ENCODE peak calls at places on chromosomes 3 and 15, in seven cellular contexts. R, V, W, H, N, A and X are unnamed samples.

GRCh38 chr3:13020159-13020558 is 53.1 kb downstream of the IQSEC1 start:
- DNase-seq in R (no peak), V (no peak), W (no peak), H (no peak), N (no peak), A (no peak), X (no peak)

GRCh38 chr3:158559504-158559903 is 11.5 kb upstream of the MLF1 start:
- DNase-seq in R (no peak), V (no peak), W (no peak), H (no peak), N (no peak), A (no peak), X (no peak)

GRCh38 chr15:63186065-63186464 is 3.3 kb upstream of the RAB8B start:
- DNase-seq in R (no peak), V (no peak), W (no peak), H (no peak), N (no peak), A (no peak), X (no peak)

GRCh38 chr15:76258460-76258859 is 52.8 kb downstream of the ETFA start:
- DNase-seq in R (no peak), V (no peak), W (no peak), H (no peak), N (no peak), A (no peak), X (no peak)

GRCh38 chr15:79154491-79155182 is 64.1 kb upstream of the RASGRF1 start:
- DNase-seq in R (no peak), V (no peak), W (no peak), H (no peak), N (no peak), A (no peak), X (no peak)

GRCh38 chr15:63835211-63835568 is 1.4 kb upstream of the HERC1 start:
- DNase-seq in R (no peak), V (no peak), W (no peak), H (no peak), N (no peak), A (no peak), X (no peak)

GRCh38 chr3:177523991-177524438 is 326.7 kb upstream of the TBL1XR1 start:
- DNase-seq in R (no peak), V (no peak), W (no peak), H (no peak), N (no peak), A (no peak), X (no peak)

GRCh38 chr15:63938486-63939061 is 104.8 kb upstream of the HERC1 start:
- DNase-seq in R (no peak), V (no peak), W (no peak), H (no peak), N (no peak), A (peak), X (no peak)

GRCh38 chr3:63966007-63966406 is 53.8 kb upstream of the SCAANT1 start:
- DNase-seq in R (no peak), V (no peak), W (no peak), H (no peak), N (no peak), A (no peak), X (no peak)

GRCh38 chr15:23384371-23384770 is 29.8 kb downstream of the GOLGA8S start:
- DNase-seq in R (peak), V (no peak), W (no peak), H (no peak), N (no peak), A (no peak), X (no peak)

GRCh38 chr15:62165029-62165792 is at the start of gene C2CD4B:
- DNase-seq in R (no peak), V (peak), W (no peak), H (peak), N (no peak), A (peak), X (peak)

GRCh38 chr3:151199569-151200438 is 3.2 kb downstream of the GPR171 start:
- DNase-seq in R (no peak), V (no peak), W (no peak), H (no peak), N (no peak), A (no peak), X (no peak)

GRCh38 chr3:144189044-144189443 is 217.4 kb downstream of the DIPK2A start:
- DNase-seq in R (no peak), V (no peak), W (no peak), H (no peak), N (no peak), A (no peak), X (no peak)

DNA sequence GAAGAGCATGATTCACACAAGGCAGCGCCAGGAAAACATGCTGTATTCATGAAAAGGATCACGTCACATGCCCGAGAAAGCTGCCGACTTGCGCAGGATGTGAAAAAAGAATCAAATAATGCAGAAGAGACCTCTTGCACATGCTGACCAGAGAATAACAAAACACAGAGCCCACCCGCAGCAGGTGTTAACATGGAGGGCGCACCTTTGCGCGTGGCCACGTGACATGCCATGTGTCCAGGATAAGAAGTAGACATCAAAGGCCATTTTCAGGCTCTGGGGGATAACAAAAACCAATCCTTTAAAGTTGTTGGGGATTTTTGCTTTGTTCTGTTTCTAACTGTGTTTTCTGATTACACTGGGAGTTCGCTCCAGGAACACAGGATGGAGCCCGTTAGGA is 1332.8 kb downstream of the ZPLD1 start:
- DNase-seq in R (no peak), V (no peak), W (no peak), H (no peak), N (no peak), A (no peak), X (no peak)
- TF ChIP-seq CTCF in R (no peak), V (no peak), W (no peak), H (no peak), N (no peak), A (no peak), X (no peak)

GRCh38 chr3:14126017-14126902 is 1.4 kb downstream of the TMEM43 start:
- DNase-seq in R (no peak), V (no peak), W (no peak), H (no peak), N (no peak), A (no peak), X (no peak)

GRCh38 chr3:14125193-14126016 is 553 bp downstream of the TMEM43 start:
- DNase-seq in R (peak), V (peak), W (peak), H (peak), N (peak), A (peak), X (peak)

GRCh38 chr3:14124223-14124614 is 451 bp downstream of the CHCHD4 start:
- DNase-seq in R (peak), V (peak), W (no peak), H (peak), N (no peak), A (peak), X (peak)

GRCh38 chr3:14123308-14124222 is 1.1 kb downstream of the CHCHD4 start:
- DNase-seq in R (no peak), V (no peak), W (no peak), H (no peak), N (no peak), A (no peak), X (no peak)

DNA sequence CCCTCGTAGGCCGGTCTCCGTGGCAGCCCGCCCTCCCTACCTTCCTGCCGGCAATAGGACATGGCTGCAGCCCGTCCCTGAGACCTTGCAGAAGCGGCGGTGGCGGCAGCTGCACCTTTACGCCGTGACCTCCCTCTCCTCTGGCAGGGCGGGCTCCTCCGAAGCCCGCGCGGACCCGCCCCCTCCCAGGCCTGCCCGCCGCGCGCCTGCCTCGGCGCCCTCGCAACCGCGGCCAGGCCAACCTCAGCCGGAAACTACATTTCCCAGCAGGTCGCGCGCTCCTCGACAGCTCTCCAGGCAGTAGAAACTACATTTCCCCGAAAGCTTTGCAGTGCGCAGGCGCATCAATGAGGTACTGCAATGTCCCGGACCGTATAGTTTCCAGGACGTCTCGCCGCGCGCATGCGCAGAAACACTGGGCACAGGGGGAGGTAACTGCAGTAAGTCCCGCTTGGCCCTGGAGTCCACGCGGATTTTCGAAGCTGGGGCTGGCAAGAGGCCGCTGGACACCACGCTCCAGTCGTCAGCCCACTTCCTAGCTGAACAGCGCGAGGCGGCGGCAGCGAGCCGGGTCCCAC is at the start of the genes CHCHD4 and TMEM43:
- DNase-seq in R (peak), V (peak), W (peak), H (peak), N (peak), A (peak), X (peak)
- TF ChIP-seq CTCF in R (peak), V (no peak), W (no peak), H (no peak), N (peak), A (no peak), X (no peak)

DNA sequence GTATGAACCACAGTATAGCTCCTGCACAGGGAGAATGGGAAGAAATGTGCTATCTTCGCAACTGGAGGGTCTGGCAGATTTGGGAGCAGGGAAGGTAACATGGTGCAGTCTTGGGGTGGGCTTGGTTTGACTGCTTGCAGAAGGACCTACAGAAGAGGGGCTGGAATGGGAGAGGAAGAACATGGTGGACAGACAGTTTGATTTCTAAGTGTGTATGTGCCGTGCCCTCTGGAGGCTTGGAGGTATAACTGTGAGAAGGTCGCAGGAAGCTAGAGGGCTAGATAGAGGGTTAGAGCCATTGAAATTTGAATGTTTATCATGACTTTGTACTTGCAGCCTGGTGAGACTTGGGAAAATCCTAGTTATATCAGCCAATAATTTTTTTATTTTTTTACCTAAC is 169.2 kb downstream of the SQOR start:
- DNase-seq in R (no peak), V (no peak), W (no peak), H (no peak), N (no peak), A (no peak), X (no peak)
- TF ChIP-seq CTCF in R (no peak), V (no peak), W (no peak), H (no peak), N (no peak), A (no peak), X (no peak)

GRCh38 chr3:23926736-23927135 is 9.8 kb downstream of the RPL15 start:
- DNase-seq in R (no peak), V (no peak), W (no peak), H (no peak), N (no peak), A (no peak), X (no peak)
- TF ChIP-seq CTCF in R (no peak), V (no peak), W (peak), H (no peak), N (no peak), A (no peak), X (no peak)

GRCh38 chr15:39804026-39804425 is 21.4 kb upstream of the FSIP1 start:
- DNase-seq in R (no peak), V (no peak), W (no peak), H (peak), N (no peak), A (no peak), X (no peak)

GRCh38 chr15:39803016-39803415 is 20.4 kb upstream of the FSIP1 start:
- DNase-seq in R (no peak), V (no peak), W (no peak), H (no peak), N (no peak), A (no peak), X (no peak)

GRCh38 chr15:39799552-39800011 is 16.9 kb upstream of the FSIP1 start:
- DNase-seq in R (no peak), V (no peak), W (no peak), H (no peak), N (no peak), A (no peak), X (no peak)

GRCh38 chr15:39798382-39798781 is 15.7 kb upstream of the FSIP1 start:
- DNase-seq in R (no peak), V (no peak), W (no peak), H (no peak), N (no peak), A (no peak), X (no peak)

GRCh38 chr15:39801641-39802309 is 19.1 kb upstream of the FSIP1 start:
- DNase-seq in R (no peak), V (no peak), W (peak), H (peak), N (no peak), A (peak), X (peak)
- TF ChIP-seq CTCF in R (peak), V (no peak), W (peak), H (peak), N (no peak), A (peak), X (peak)

DNA sequence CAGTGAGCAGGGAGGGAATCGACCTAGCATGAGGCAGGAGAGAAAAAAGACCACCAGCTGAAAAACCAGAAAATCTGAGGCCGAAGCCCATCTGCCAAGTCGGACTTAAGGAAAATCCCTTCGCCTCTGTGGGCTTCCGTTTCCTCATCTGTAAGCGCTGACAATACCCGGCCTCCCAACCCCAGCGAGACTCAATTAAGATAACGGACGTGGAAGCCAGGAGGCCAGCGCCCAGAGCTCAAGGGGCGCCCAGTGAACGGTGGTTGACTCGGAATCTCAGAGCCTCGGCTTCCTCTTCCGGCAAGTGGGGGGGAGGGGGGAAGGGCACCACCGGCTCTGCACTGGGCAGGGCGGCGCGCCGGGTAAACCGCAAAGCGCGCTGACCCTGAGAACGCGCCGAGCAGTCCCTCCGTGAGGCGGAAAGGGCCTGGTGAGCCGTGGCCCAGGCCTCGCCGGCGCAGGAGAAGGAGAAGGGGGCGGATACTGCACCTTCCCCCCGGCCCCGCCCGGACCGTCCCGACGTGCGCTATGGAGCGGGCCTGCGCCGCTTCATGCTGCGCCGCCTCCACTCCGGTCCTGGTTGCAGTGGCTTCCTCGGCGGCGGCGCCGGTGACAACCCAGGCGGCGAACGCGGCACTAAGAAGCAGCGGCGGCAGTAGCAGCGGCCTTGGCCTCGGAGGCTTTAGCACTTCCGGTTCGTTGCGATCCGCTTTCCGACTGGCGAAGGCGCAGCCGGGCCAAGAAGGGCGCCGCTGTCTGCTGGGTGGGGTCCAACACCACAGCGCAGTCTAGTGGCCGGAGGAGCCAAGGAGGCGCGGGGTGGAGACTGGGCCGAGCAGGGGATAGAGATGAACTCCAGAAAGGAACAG is at the start of gene DPP8:
- DNase-seq in R (peak), V (peak), W (peak), H (peak), N (peak), A (peak), X (peak)
- TF ChIP-seq CTCF in R (peak), V (peak), W (peak), H (peak), N (peak), A (peak), X (no peak)

GRCh38 chr3:24726423-24726822 is 231.8 kb upstream of the THRB start:
- DNase-seq in R (no peak), V (no peak), W (no peak), H (no peak), N (no peak), A (no peak), X (no peak)
- TF ChIP-seq CTCF in R (no peak), V (no peak), W (no peak), H (no peak), N (no peak), A (no peak), X (no peak)